ENCODE peak calls at places on chromosome 1, in five cellular contexts. C is AG04450, U is cardiac muscle cell, N is PC-3, V is brain microvascular endothelial cell. M is an unnamed sample.

GRCh38 chr1:55375617-55376258 is 160.6 kb upstream of the USP24 start:
- DNase-seq in C (peak; percentile 13), V (no peak), N (peak; percentile 58), U (peak; percentile 69), M (no peak)

GRCh38 chr1:204408074-204408507 is 3.5 kb downstream of the PPP1R15B start:
- DNase-seq in U (peak; percentile 86), C (no peak), N (peak; percentile 79), V (peak; percentile 43), M (no peak)

GRCh38 chr1:21594935-21595897 is 73.9 kb downstream of the RAP1GAP start:
- DNase-seq in V (peak; percentile 61), C (no peak), N (peak; percentile 60), U (peak; percentile 62), M (peak; percentile 94)

GRCh38 chr1:97826820-97827219 is 94.0 kb downstream of the DPYD start:
- DNase-seq in U (no peak), V (no peak), C (no peak), N (no peak), M (no peak)

GRCh38 chr1:10861822-10862221 is 65.4 kb upstream of the CASZ1 start:
- DNase-seq in C (no peak), V (no peak), N (no peak), U (no peak), M (no peak)

GRCh38 chr1:232743999-232744398 is 61.2 kb upstream of the MAP10 start:
- DNase-seq in V (no peak), N (no peak), U (no peak), C (no peak), M (no peak)

GRCh38 chr1:103986792-103987191 is 237.1 kb downstream of the AMY1C start:
- DNase-seq in U (no peak), V (no peak), C (no peak), N (no peak), M (no peak)

GRCh38 chr1:231856426-231856825 is 229.8 kb downstream of the DISC1 start:
- DNase-seq in U (no peak), V (no peak), C (no peak), N (no peak), M (no peak)

GRCh38 chr1:230097370-230097769 is 30.3 kb downstream of the GALNT2 start:
- DNase-seq in N (no peak), V (no peak), U (no peak), C (no peak), M (no peak)

GRCh38 chr1:230099435-230099834 is 32.4 kb downstream of the GALNT2 start:
- DNase-seq in C (no peak), V (no peak), N (no peak), U (no peak), M (no peak)

GRCh38 chr1:230094746-230095145 is 27.7 kb downstream of the GALNT2 start:
- DNase-seq in V (no peak), U (no peak), N (no peak), C (no peak), M (no peak)

GRCh38 chr1:230091473-230092231 is 24.6 kb downstream of the GALNT2 start:
- DNase-seq in N (peak; percentile 99), C (no peak), U (no peak), V (no peak), M (no peak)

GRCh38 chr1:230095938-230096337 is 28.9 kb downstream of the GALNT2 start:
- DNase-seq in V (no peak), C (no peak), U (no peak), N (no peak), M (no peak)
- H3K27ac ChIP-seq in V (no peak overlapping the region), C (no peak overlapping the region), U (no peak overlapping the region), N (no peak overlapping the region), M (no peak overlapping the region)

GRCh38 chr1:241715435-241715834 is 63.4 kb downstream of the WDR64 start:
- DNase-seq in U (no peak), V (no peak), N (no peak), C (no peak), M (no peak)

GRCh38 chr1:241721011-241721410 is 68.9 kb downstream of the WDR64 start:
- DNase-seq in U (no peak), N (no peak), C (no peak), V (no peak), M (no peak)

GRCh38 chr1:241716915-241717651 is 65.0 kb downstream of the WDR64 start:
- DNase-seq in C (no peak), N (peak; percentile 67), U (no peak), V (no peak), M (no peak)

GRCh38 chr1:241715956-241716355 is 63.9 kb downstream of the WDR64 start:
- DNase-seq in U (no peak), N (no peak), V (no peak), C (no peak), M (no peak)

DNA sequence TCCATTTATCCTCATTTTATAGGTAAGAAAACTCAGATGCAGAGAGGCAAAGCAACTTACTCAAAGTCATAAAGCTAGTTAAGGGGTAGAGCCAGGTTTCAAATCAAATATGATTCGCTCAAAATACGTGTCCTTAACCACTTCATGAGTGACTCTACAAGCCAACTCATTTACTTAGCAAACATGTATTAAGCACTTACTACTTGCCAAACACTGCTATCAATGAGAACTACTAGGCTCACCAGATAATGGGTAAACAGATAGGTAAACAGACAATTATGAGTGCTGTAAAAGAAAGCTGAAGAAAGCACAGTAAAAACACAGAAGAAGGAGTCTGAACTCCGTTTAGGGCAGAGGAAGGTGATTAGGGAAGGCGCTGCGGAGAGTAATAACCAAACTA is 65.9 kb downstream of the WDR64 start:
- DNase-seq in U (no peak), N (peak; percentile 77), C (no peak), V (no peak), M (no peak)
- H3K27me3 ChIP-seq in U (no peaks in the 10 kb centered on the region), N (no peaks in the 10 kb centered on the region), C (no peaks in the 10 kb centered on the region), V (no peaks in the 10 kb centered on the region), M (peaks cover 10% of the 10 kb centered on the region)

GRCh38 chr1:235911876-235912275 is 45.2 kb upstream of the LYST start:
- DNase-seq in V (no peak), N (no peak), U (no peak), C (no peak), M (no peak)
- H3K27ac ChIP-seq in V (no peak overlapping the region), N (no peak overlapping the region), U (no peak overlapping the region), C (no peak overlapping the region), M (no peak overlapping the region)

GRCh38 chr1:210328032-210328745 is 513 bp upstream of the HHAT start:
- DNase-seq in N (no peak), V (no peak), U (peak; percentile 37), C (no peak), M (no peak)
- H3K27me3 ChIP-seq in N (no peaks in the 10 kb centered on the region), V (peaks cover 9% of the 10 kb centered on the region), U (peaks cover 8% of the 10 kb centered on the region), C (peaks cover 2% of the 10 kb centered on the region), M (no peaks in the 10 kb centered on the region)

GRCh38 chr1:153520818-153521476 is 14.8 kb downstream of the S100A6 start:
- DNase-seq in C (no peak), N (peak; percentile 46), V (no peak), U (no peak), M (no peak)
- H3K27ac ChIP-seq in C (no peak overlapping the region), N (peak overlapping the region; percentile 1), V (no peak overlapping the region), U (no peak overlapping the region), M (no peak overlapping the region)

GRCh38 chr1:99139876-99140275 is 124.4 kb upstream of the PLPPR4 start:
- DNase-seq in C (no peak), U (no peak), V (no peak), N (no peak), M (no peak)
- H3K27me3 ChIP-seq in C (no peaks in the 10 kb centered on the region), U (no peaks in the 10 kb centered on the region), V (no peaks in the 10 kb centered on the region), N (no peaks in the 10 kb centered on the region), M (no peaks in the 10 kb centered on the region)

GRCh38 chr1:12149791-12150175 is 17.0 kb upstream of the TNFRSF1B start:
- DNase-seq in V (no peak), U (no peak), C (no peak), N (no peak), M (no peak)
- H3K27ac ChIP-seq in V (no peak overlapping the region), U (no peak overlapping the region), C (no peak overlapping the region), N (no peak overlapping the region), M (no peak overlapping the region)

GRCh38 chr1:147785794-147786506 is 25.5 kb upstream of the GJA5 start:
- DNase-seq in N (no peak), V (no peak), U (no peak), C (no peak), M (no peak)

GRCh38 chr1:147786536-147786935 is 26.1 kb upstream of the GJA5 start:
- DNase-seq in U (peak; percentile 16), C (no peak), V (no peak), N (no peak), M (no peak)

GRCh38 chr1:147781056-147781471 is 20.7 kb upstream of the GJA5 start:
- DNase-seq in C (no peak), N (peak; percentile 95), U (peak; percentile 51), V (no peak), M (no peak)
- H3K27me3 ChIP-seq in C (no peaks in the 10 kb centered on the region), N (no peaks in the 10 kb centered on the region), U (peaks cover 13% of the 10 kb centered on the region), V (no peaks in the 10 kb centered on the region), M (peaks cover 6% of the 10 kb centered on the region)

DNA sequence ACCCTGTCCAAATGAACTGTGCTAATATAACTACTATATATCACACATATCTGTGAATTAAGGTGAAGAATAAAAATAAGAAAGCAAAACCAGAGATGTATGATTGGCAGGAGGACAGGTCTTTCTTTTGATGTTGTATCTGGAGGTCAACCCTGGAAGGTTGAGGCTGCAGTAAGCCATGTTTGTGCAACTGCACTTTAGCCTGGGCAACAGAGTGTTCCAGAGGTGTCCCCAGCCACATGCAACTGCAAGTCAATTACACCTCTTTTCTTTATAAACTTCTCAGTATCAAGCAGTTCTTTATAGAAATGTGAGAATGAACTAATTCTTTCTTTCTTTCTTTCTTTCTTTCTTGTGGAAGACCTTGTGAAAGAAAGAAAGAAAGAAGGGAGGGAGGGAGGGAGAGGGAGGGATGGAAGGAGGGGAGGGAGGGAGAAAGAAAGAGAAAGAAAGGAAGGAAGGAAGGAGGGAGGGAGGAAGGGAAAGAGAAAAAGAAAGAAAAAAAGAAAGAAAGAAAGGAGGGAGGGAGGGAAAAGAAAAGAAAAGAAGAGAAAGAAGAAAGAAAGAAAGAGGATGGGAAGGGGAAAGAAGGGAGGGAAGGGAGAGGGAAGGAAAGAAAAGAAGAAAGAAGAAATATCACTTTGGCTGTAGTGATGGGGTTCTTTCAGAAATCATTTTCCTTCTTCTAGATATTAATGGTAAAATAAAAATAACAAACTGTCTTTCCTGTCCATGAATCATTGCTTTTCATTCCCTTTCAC is 54.0 kb upstream of the S1PR1 start:
- DNase-seq in U (no peak), C (no peak), N (no peak), V (no peak), M (no peak)
- H3K27ac ChIP-seq in U (no peak overlapping the region), C (no peak overlapping the region), N (no peak overlapping the region), V (peak overlapping the region; percentile 15), M (peak overlapping the region; percentile 31)

DNA sequence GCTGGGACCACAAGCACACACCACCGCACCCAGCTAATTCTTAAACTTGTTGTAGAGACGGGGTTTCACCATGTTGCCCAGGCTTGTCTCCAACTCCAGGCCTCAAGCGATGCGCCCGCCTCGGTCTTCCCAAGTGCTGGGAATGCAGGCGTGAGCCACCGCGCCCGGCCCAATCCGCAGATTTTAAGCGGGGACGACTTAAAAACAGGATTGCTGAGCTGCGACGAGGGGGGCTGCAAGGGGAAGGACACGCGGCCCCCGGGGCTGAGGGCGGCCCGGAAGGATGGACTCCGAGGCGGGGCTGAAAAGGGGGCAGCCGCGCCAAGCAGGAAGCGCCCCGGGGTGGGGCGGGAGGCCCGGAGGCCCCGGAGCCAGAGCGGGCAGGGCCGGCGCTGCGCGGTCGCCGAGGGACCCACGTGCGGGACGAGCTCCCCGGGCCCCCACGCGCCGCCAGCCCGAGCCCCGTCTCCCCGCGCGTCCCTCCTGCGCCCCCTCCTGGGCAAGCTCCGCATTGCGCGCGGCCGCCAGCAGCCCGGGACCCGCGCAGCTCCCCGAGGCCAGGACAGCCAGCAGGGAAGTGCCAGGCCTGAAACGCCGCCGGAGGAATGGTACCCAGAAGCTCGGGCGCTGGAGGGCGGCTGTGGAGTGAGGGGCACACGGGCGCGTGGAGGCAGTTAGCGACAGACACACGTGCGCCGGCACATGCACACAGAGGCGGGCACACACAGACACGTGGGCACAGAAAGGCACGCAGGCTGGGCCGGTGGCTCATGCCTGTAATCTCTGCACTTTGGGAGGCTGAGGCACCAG is 5.5 kb upstream of the PRKCZ start:
- DNase-seq in U (peak; percentile 65), N (peak; percentile 85), C (no peak), V (peak; percentile 16), M (peak; percentile 48)
- H3K27me3 ChIP-seq in U (peaks cover 8% of the 10 kb centered on the region), N (no peaks in the 10 kb centered on the region), C (peaks cover 41% of the 10 kb centered on the region), V (peaks cover 18% of the 10 kb centered on the region), M (peaks cover 70% of the 10 kb centered on the region)